ENCODE peak calls at places on chromosomes 5 and 9, in six cellular contexts. U is uterus, O is cardiac muscle cell, K is RWPE1, V is GM19239, P is HS-5. I is an unnamed sample.

GRCh38 chr9:16180546-16180945 is 627.7 kb downstream of the CCDC171 start:
- DNase-seq in P (no peak), K (peak), V (no peak), O (peak), U (no peak), I (no peak)

GRCh38 chr5:127942246-127943060 is 141.1 kb upstream of the SLC12A2 start:
- DNase-seq in P (no peak), V (no peak), U (no peak), O (no peak), K (no peak), I (no peak)

GRCh38 chr9:14153310-14153720 is 160.6 kb downstream of the NFIB start:
- DNase-seq in K (no peak), P (no peak), U (no peak), V (no peak), O (peak), I (no peak)

GRCh38 chr5:137833463-137833862 is 34.2 kb upstream of the MYOT start:
- DNase-seq in V (no peak), K (peak), O (peak), P (peak), U (peak), I (peak)

GRCh38 chr5:149957855-149958254 is 2.7 kb upstream of the SLC26A2 start:
- DNase-seq in K (no peak), U (no peak), O (no peak), V (no peak), P (no peak), I (no peak)

GRCh38 chr5:17413691-17414090 is 84.3 kb upstream of the TAF11L2 start:
- DNase-seq in U (no peak), O (no peak), V (no peak), K (no peak), P (no peak), I (peak)

GRCh38 chr5:33679791-33680190 is 212.0 kb downstream of the ADAMTS12 start:
- DNase-seq in U (no peak), O (peak), V (no peak), K (no peak), P (peak), I (no peak)

GRCh38 chr9:69542942-69543704 is 129.0 kb downstream of the APBA1 start:
- DNase-seq in O (no peak), V (no peak), P (no peak), U (no peak), K (no peak), I (peak)

GRCh38 chr9:87494970-87495471 is 2.6 kb upstream of the DAPK1 start:
- DNase-seq in V (no peak), U (no peak), P (no peak), K (peak), O (no peak), I (no peak)

GRCh38 chr9:36535106-36535505 is 37.6 kb upstream of the MELK start:
- DNase-seq in P (no peak), U (no peak), K (no peak), O (no peak), V (no peak), I (no peak)

GRCh38 chr5:58934629-58935097 is 351.8 kb downstream of the RAB3C start:
- DNase-seq in K (no peak), V (no peak), U (no peak), O (peak), P (no peak), I (no peak)

GRCh38 chr9:137168907-137169763 is 716 bp downstream of the LRRC26 start:
- DNase-seq in U (no peak), P (no peak), O (peak), V (peak), K (peak), I (peak)

GRCh38 chr9:136626740-136627642 is 35.7 kb upstream of the EGFL7 start:
- DNase-seq in U (no peak), O (no peak), K (peak), V (no peak), P (no peak), I (peak)

GRCh38 chr5:150778103-150778516 is 447 bp upstream of the SMIM3 start:
- DNase-seq in U (no peak), V (no peak), P (no peak), K (no peak), O (peak), I (no peak)

GRCh38 chr5:90279091-90279490 is 130.5 kb downstream of the CETN3 start:
- DNase-seq in V (no peak), U (no peak), P (peak), O (no peak), K (no peak), I (no peak)

GRCh38 chr9:129138476-129139232 is 27.4 kb downstream of the PTPA start:
- DNase-seq in V (no peak), P (no peak), U (peak), O (peak), K (no peak), I (peak)

GRCh38 chr5:124342027-124342471 is 404.4 kb downstream of the ZNF608 start:
- DNase-seq in P (no peak), U (peak), V (no peak), K (no peak), O (peak), I (no peak)

GRCh38 chr5:59724482-59725392 is 168.8 kb downstream of the PDE4D start:
- DNase-seq in K (peak), P (no peak), O (peak), U (no peak), V (peak), I (peak)

GRCh38 chr5:159135896-159136531 is 36.3 kb upstream of the EBF1 start:
- DNase-seq in O (peak), V (no peak), U (no peak), K (peak), P (peak), I (no peak)

GRCh38 chr9:134637241-134637640 is 4.4 kb upstream of the COL5A1 start:
- DNase-seq in P (no peak), V (no peak), K (no peak), O (no peak), U (no peak), I (no peak)

GRCh38 chr5:133114166-133114932 is 62.5 kb downstream of the HSPA4 start:
- DNase-seq in O (no peak), V (no peak), K (no peak), U (no peak), P (no peak), I (no peak)

GRCh38 chr5:95332179-95332578 is 47.3 kb upstream of the MCTP1 start:
- DNase-seq in V (no peak), O (no peak), U (no peak), K (no peak), P (no peak), I (no peak)

GRCh38 chr5:50881407-50881806 is 215.0 kb downstream of the PARP8 start:
- DNase-seq in V (no peak), U (no peak), K (no peak), P (no peak), O (no peak), I (no peak)

GRCh38 chr5:97417977-97418376 is 234.9 kb upstream of the RIOK2 start:
- DNase-seq in U (no peak), P (no peak), K (no peak), O (no peak), V (no peak), I (no peak)

GRCh38 chr9:94139672-94140417 is 55.6 kb downstream of the PTPDC1 start:
- DNase-seq in U (peak), O (peak), K (peak), P (peak), V (no peak), I (no peak)

GRCh38 chr5:173451031-173451430 is 122.8 kb upstream of the STC2 start:
- DNase-seq in V (peak), K (peak), U (no peak), P (no peak), O (peak), I (peak)

GRCh38 chr5:168747987-168748777 is 169.0 kb upstream of the PANK3 start:
- DNase-seq in V (peak), U (no peak), O (peak), K (peak), P (no peak), I (peak)

GRCh38 chr5:151182501-151182900 is 24.9 kb upstream of the ANXA6 start:
- DNase-seq in P (no peak), V (no peak), U (no peak), K (no peak), O (no peak), I (no peak)

GRCh38 chr5:139636975-139637408 is 11.2 kb upstream of the CXXC5 start:
- DNase-seq in O (no peak), U (no peak), V (no peak), K (no peak), P (no peak), I (no peak)

GRCh38 chr5:8676731-8677130 is 807.8 kb downstream of the MTRR start:
- DNase-seq in O (peak), U (no peak), V (no peak), K (no peak), P (no peak), I (no peak)

GRCh38 chr5:32612134-32612888 is 27.0 kb downstream of the SUB1 start:
- DNase-seq in U (no peak), O (peak), P (no peak), K (no peak), V (no peak), I (no peak)

GRCh38 chr9:21616082-21616778 is 134.1 kb upstream of the IFNE start:
- DNase-seq in U (no peak), O (peak), K (peak), V (no peak), P (peak), I (no peak)

GRCh38 chr5:94562327-94562971 is 56.0 kb downstream of the KIAA0825 start:
- DNase-seq in P (no peak), U (no peak), O (no peak), V (no peak), K (peak), I (no peak)

GRCh38 chr5:54669285-54669684 is 151.7 kb downstream of the SNX18 start:
- DNase-seq in O (peak), P (peak), V (no peak), U (no peak), K (no peak), I (no peak)

GRCh38 chr5:140802781-140803271 is 2.0 kb downstream of the PCDHA3 start:
- DNase-seq in P (no peak), K (no peak), O (no peak), U (no peak), V (no peak), I (peak)

GRCh38 chr5:148938535-148938907 is 112.1 kb downstream of the ADRB2 start:
- DNase-seq in P (no peak), U (no peak), K (peak), V (no peak), O (no peak), I (no peak)